ENCODE peak calls at places on chromosomes 11 and 22, in six cellular contexts. D is endothelial cell of umbilical vein; C is kidney; W is SK-N-SH; T is left lung; H is CD8-positive, alpha-beta T cell. Q is an unnamed sample. For H3K4me1, the result is how much of the 10 kb centered on the place peaks cover.

GRCh38 chr11:11968511-11969280 is 39.7 kb downstream of the DKK3 start:
- DNase-seq in H (no peak), C (peak), T (no peak), W (peak), D (no peak), Q (peak)

GRCh38 chr11:107293677-107294344 is 163.8 kb downstream of the CWF19L2 start:
- DNase-seq in C (no peak), H (no peak), D (no peak), W (no peak), T (no peak), Q (no peak)

GRCh38 chr22:17419348-17419747 is 50.1 kb downstream of the CECR2 start:
- DNase-seq in C (no peak), W (no peak), H (no peak), D (no peak), T (no peak), Q (no peak)

GRCh38 chr11:9060700-9061111 is 30.7 kb downstream of the SCUBE2 start:
- DNase-seq in D (no peak), C (no peak), T (no peak), H (no peak), W (no peak), Q (no peak)

GRCh38 chr11:124935548-124936514 is at the start of gene HEPACAM:
- DNase-seq in W (no peak), D (no peak), C (no peak), H (no peak), T (no peak), Q (no peak)

GRCh38 chr22:31556627-31557203 is 60.4 kb downstream of the SFI1 start:
- DNase-seq in T (no peak), C (no peak), W (peak), H (no peak), D (peak), Q (no peak)

GRCh38 chr11:86464509-86465221 is 90.0 kb downstream of the CCDC81 start:
- DNase-seq in C (no peak), H (no peak), D (no peak), T (no peak), W (no peak), Q (no peak)

GRCh38 chr22:16651217-16651616 is 58.6 kb upstream of the CCT8L2 start:
- DNase-seq in C (no peak), W (no peak), D (no peak), H (no peak), T (no peak), Q (no peak)

GRCh38 chr11:125173556-125173955 is 9.0 kb downstream of the PKNOX2 start:
- DNase-seq in C (no peak), H (no peak), W (no peak), D (no peak), T (no peak), Q (no peak)

GRCh38 chr11:67117667-67118058 is 1.4 kb upstream of the KDM2A start:
- DNase-seq in C (peak), H (peak), T (peak), D (peak), W (no peak), Q (no peak)

GRCh38 chr11:121323208-121323607 is 30.6 kb downstream of the SC5D start:
- DNase-seq in T (no peak), W (no peak), H (no peak), D (no peak), C (no peak), Q (no peak)

GRCh38 chr22:36166518-36167220 is 6.1 kb upstream of the APOL3 start:
- DNase-seq in D (no peak), C (no peak), T (no peak), W (no peak), H (no peak), Q (no peak)

GRCh38 chr11:100592619-100593309 is 94.3 kb upstream of the ARHGAP42 start:
- DNase-seq in H (no peak), D (no peak), T (no peak), C (no peak), W (no peak), Q (no peak)

GRCh38 chr11:75344186-75344585 is 7.3 kb downstream of the ARRB1 start:
- DNase-seq in D (no peak), C (peak), H (no peak), W (no peak), T (no peak), Q (no peak)

GRCh38 chr11:64590763-64591221 is at the start of gene SLC22A12:
- DNase-seq in D (no peak), T (no peak), H (no peak), C (peak), W (no peak), Q (no peak)

GRCh38 chr11:118643995-118644345 is 35.5 kb downstream of the TREH start:
- DNase-seq in T (no peak), C (peak), H (no peak), D (no peak), W (no peak), Q (no peak)

GRCh38 chr22:46830841-46831240 is 68.4 kb downstream of the TBC1D22A start:
- DNase-seq in D (no peak), W (no peak), C (no peak), H (no peak), T (no peak), Q (peak)

GRCh38 chr11:69440876-69441275 is 40.6 kb upstream of the LINC01488 start:
- DNase-seq in C (peak), W (no peak), D (no peak), T (no peak), H (no peak), Q (no peak)

GRCh38 chr11:120112174-120112796 is 25.6 kb downstream of the TRIM29 start:
- DNase-seq in C (no peak), T (no peak), D (no peak), W (peak), H (no peak), Q (no peak)

GRCh38 chr22:23270798-23271596 is 90.7 kb downstream of the BCR start:
- DNase-seq in C (no peak), H (no peak), W (no peak), D (no peak), T (no peak), Q (no peak)

GRCh38 chr22:50525991-50526848 is 822 bp upstream of the SCO2 start:
- DNase-seq in H (peak), W (peak), T (peak), D (peak), C (peak), Q (no peak)

GRCh38 chr11:44952082-44952481 is 1.4 kb upstream of the TP53I11 start:
- DNase-seq in H (no peak), D (no peak), C (no peak), W (no peak), T (no peak), Q (no peak)

GRCh38 chr11:71197096-71197495 is 55.3 kb downstream of the SHANK2 start:
- DNase-seq in D (no peak), C (no peak), H (no peak), W (no peak), T (no peak), Q (no peak)

GRCh38 chr11:12863605-12864121 is 145.5 kb upstream of the RASSF10 start:
- DNase-seq in W (no peak), D (no peak), T (no peak), H (no peak), C (no peak), Q (no peak)

GRCh38 chr11:6201486-6201885 is 2.5 kb downstream of the OR52W1 start:
- DNase-seq in C (no peak), H (no peak), W (no peak), D (no peak), T (no peak), Q (no peak)

GRCh38 chr11:69645801-69646492 is 5.0 kb downstream of the CCND1 start:
- DNase-seq in C (peak), W (no peak), H (no peak), D (no peak), T (no peak), Q (no peak)

GRCh38 chr11:124676386-124676785 is 2.7 kb downstream of the SPA17 start:
- DNase-seq in H (no peak), W (no peak), C (no peak), T (no peak), D (peak), Q (no peak)

GRCh38 chr11:119641991-119642745 is 86.8 kb downstream of the NECTIN1 start:
- DNase-seq in D (peak), T (no peak), W (peak), H (peak), C (no peak), Q (no peak)

GRCh38 chr11:134510641-134511040 is 98.6 kb upstream of the B3GAT1 start:
- DNase-seq in C (peak), W (no peak), T (peak), H (no peak), D (no peak), Q (no peak)
- H3K4me1 ChIP-seq in C (under half), W (under half), T (under half), H (under half), D (under half), Q (under half)

GRCh38 chr22:39913321-39913720 is 12.4 kb downstream of the GRAP2 start:
- DNase-seq in D (no peak), T (no peak), W (no peak), C (no peak), H (no peak), Q (peak)

GRCh38 chr22:39908121-39908520 is 7.2 kb downstream of the GRAP2 start:
- DNase-seq in D (no peak), W (no peak), C (no peak), H (no peak), T (no peak), Q (no peak)

GRCh38 chr22:39908737-39909136 is 7.9 kb downstream of the GRAP2 start:
- DNase-seq in C (no peak), T (no peak), W (no peak), H (peak), D (no peak), Q (no peak)

GRCh38 chr22:39913886-39914285 is 13.0 kb downstream of the GRAP2 start:
- DNase-seq in D (no peak), H (no peak), T (no peak), W (peak), C (no peak), Q (peak)

GRCh38 chr22:39910875-39911601 is 10.2 kb downstream of the GRAP2 start:
- DNase-seq in T (no peak), W (no peak), H (no peak), C (no peak), D (no peak), Q (no peak)
- H3K4me1 ChIP-seq in T (under half), W (under half), H (half or more), C (under half), D (under half), Q (under half)

GRCh38 chr22:37639070-37639760 is at the start of gene SH3BP1:
- DNase-seq in T (no peak), W (peak), C (peak), D (no peak), H (peak), Q (no peak)
- H3K4me1 ChIP-seq in T (half or more), W (half or more), C (under half), D (under half), H (half or more), Q (under half)

GRCh38 chr22:19108807-19109197 is 13.4 kb downstream of the DGCR2 start:
- DNase-seq in H (no peak), T (no peak), C (no peak), D (no peak), W (no peak), Q (no peak)

GRCh38 chr22:19105456-19105855 is 16.8 kb downstream of the DGCR2 start:
- DNase-seq in C (no peak), W (no peak), T (no peak), H (no peak), D (no peak), Q (no peak)

GRCh38 chr22:19107730-19108074 is 14.5 kb downstream of the DGCR2 start:
- DNase-seq in W (no peak), H (no peak), T (no peak), D (no peak), C (no peak), Q (no peak)

GRCh38 chr22:19105867-19106802 is 16.1 kb downstream of the DGCR2 start:
- DNase-seq in H (peak), T (no peak), D (no peak), C (no peak), W (peak), Q (no peak)

GRCh38 chr22:19106886-19107729 is 15.1 kb downstream of the DGCR2 start:
- DNase-seq in D (no peak), W (no peak), H (no peak), T (no peak), C (no peak), Q (no peak)
- H3K4me1 ChIP-seq in D (under half), W (under half), H (half or more), T (half or more), C (under half), Q (half or more)

GRCh38 chr11:61972796-61973602 is 5.6 kb upstream of the FTH1 start:
- DNase-seq in H (no peak), W (no peak), T (peak), C (no peak), D (peak), Q (no peak)
- H3K4me1 ChIP-seq in H (under half), W (under half), T (half or more), C (under half), D (half or more), Q (half or more)

GRCh38 chr22:44292521-44292920 is 20.2 kb downstream of the SHISAL1 start:
- DNase-seq in T (no peak), C (no peak), D (no peak), W (no peak), H (no peak), Q (no peak)
- H3K4me1 ChIP-seq in T (under half), C (under half), D (under half), W (under half), H (under half), Q (under half)

GRCh38 chr22:40451230-40451629 is 80.8 kb downstream of the SGSM3 start:
- DNase-seq in W (no peak), T (no peak), C (no peak), H (peak), D (no peak), Q (no peak)
- H3K4me1 ChIP-seq in W (under half), T (half or more), C (under half), H (half or more), D (under half), Q (under half)

GRCh38 chr11:2309251-2310072 is 7.6 kb downstream of the TSPAN32 start:
- DNase-seq in H (no peak), D (no peak), W (no peak), T (no peak), C (no peak), Q (no peak)
- H3K4me1 ChIP-seq in H (half or more), D (under half), W (under half), T (under half), C (under half), Q (half or more)

GRCh38 chr11:29300441-29300840 is 716.4 kb downstream of the KCNA4 start:
- DNase-seq in W (no peak), T (no peak), D (peak), H (no peak), C (no peak), Q (no peak)
- H3K4me1 ChIP-seq in W (under half), T (under half), D (under half), H (under half), C (under half), Q (under half)